ENCODE peak calls at places on chromosomes 12 and 14, in ten cellular contexts. One of them, this sample, is unnamed.

GRCh38 chr12:49706351-49707126 is 666 bp downstream of the FMNL3 start:
- DNase-seq in heart left ventricle: peak
- DNase-seq in A549: no peak
- DNase-seq in Peyer's patch: peak
- DNase-seq in HCT116: no peak
- DNase-seq in breast epithelium: no peak
- DNase-seq in tibial nerve: peak
- DNase-seq in ovary: peak
- DNase-seq in uterus: no peak
- DNase-seq in right lobe of liver: peak
- DNase-seq in this sample: no peak

GRCh38 chr12:4472045-4472444 is 26.4 kb upstream of the FGF6 start:
- DNase-seq in heart left ventricle: no peak
- DNase-seq in uterus: no peak
- DNase-seq in A549: no peak
- DNase-seq in breast epithelium: no peak
- DNase-seq in tibial nerve: no peak
- DNase-seq in right lobe of liver: no peak
- DNase-seq in ovary: no peak
- DNase-seq in HCT116: no peak
- DNase-seq in Peyer's patch: no peak
- DNase-seq in this sample: no peak

GRCh38 chr14:49581209-49581960 is 4.8 kb downstream of the RPS29 start:
- DNase-seq in uterus: no peak
- DNase-seq in A549: no peak
- DNase-seq in tibial nerve: no peak
- DNase-seq in right lobe of liver: no peak
- DNase-seq in Peyer's patch: no peak
- DNase-seq in ovary: no peak
- DNase-seq in heart left ventricle: no peak
- DNase-seq in breast epithelium: no peak
- DNase-seq in HCT116: no peak
- DNase-seq in this sample: no peak

GRCh38 chr12:82438356-82438755 is 80.0 kb downstream of the METTL25 start:
- DNase-seq in tibial nerve: no peak
- DNase-seq in breast epithelium: no peak
- DNase-seq in heart left ventricle: no peak
- DNase-seq in HCT116: no peak
- DNase-seq in Peyer's patch: no peak
- DNase-seq in right lobe of liver: no peak
- DNase-seq in A549: no peak
- DNase-seq in ovary: no peak
- DNase-seq in uterus: no peak
- DNase-seq in this sample: no peak

GRCh38 chr12:106841471-106842302 is 67.2 kb downstream of the RIC8B start:
- DNase-seq in A549: peak
- DNase-seq in right lobe of liver: no peak
- DNase-seq in heart left ventricle: peak
- DNase-seq in tibial nerve: no peak
- DNase-seq in ovary: no peak
- DNase-seq in breast epithelium: no peak
- DNase-seq in Peyer's patch: peak
- DNase-seq in HCT116: peak
- DNase-seq in uterus: peak
- DNase-seq in this sample: no peak

GRCh38 chr14:68232643-68233055 is 413.1 kb downstream of the RAD51B start:
- DNase-seq in breast epithelium: no peak
- DNase-seq in HCT116: peak
- DNase-seq in tibial nerve: no peak
- DNase-seq in right lobe of liver: peak
- DNase-seq in A549: peak
- DNase-seq in heart left ventricle: peak
- DNase-seq in uterus: peak
- DNase-seq in Peyer's patch: peak
- DNase-seq in ovary: no peak
- DNase-seq in this sample: no peak

GRCh38 chr12:65121049-65121955 is at the start of gene WIF1:
- DNase-seq in breast epithelium: no peak
- DNase-seq in uterus: no peak
- DNase-seq in ovary: no peak
- DNase-seq in Peyer's patch: peak
- DNase-seq in heart left ventricle: peak
- DNase-seq in right lobe of liver: peak
- DNase-seq in A549: peak
- DNase-seq in tibial nerve: no peak
- DNase-seq in HCT116: no peak
- DNase-seq in this sample: no peak

GRCh38 chr12:69052613-69053408 is 119.8 kb upstream of the CPM start:
- DNase-seq in tibial nerve: no peak
- DNase-seq in heart left ventricle: no peak
- DNase-seq in breast epithelium: no peak
- DNase-seq in ovary: no peak
- DNase-seq in uterus: no peak
- DNase-seq in right lobe of liver: no peak
- DNase-seq in Peyer's patch: no peak
- DNase-seq in HCT116: peak
- DNase-seq in A549: peak
- DNase-seq in this sample: peak

GRCh38 chr12:29782285-29782820 is 1.4 kb downstream of the TMTC1 start:
- DNase-seq in HCT116: no peak
- DNase-seq in uterus: peak
- DNase-seq in heart left ventricle: no peak
- DNase-seq in ovary: no peak
- DNase-seq in A549: no peak
- DNase-seq in right lobe of liver: no peak
- DNase-seq in breast epithelium: no peak
- DNase-seq in Peyer's patch: no peak
- DNase-seq in tibial nerve: no peak
- DNase-seq in this sample: no peak

GRCh38 chr12:113305281-113305856 is 29.5 kb downstream of the SLC8B1 start:
- DNase-seq in ovary: no peak
- DNase-seq in right lobe of liver: no peak
- DNase-seq in tibial nerve: no peak
- DNase-seq in uterus: no peak
- DNase-seq in heart left ventricle: no peak
- DNase-seq in breast epithelium: no peak
- DNase-seq in HCT116: no peak
- DNase-seq in A549: no peak
- DNase-seq in Peyer's patch: no peak
- DNase-seq in this sample: no peak

GRCh38 chr12:57011438-57012424 is 4.6 kb downstream of the TAC3 start:
- DNase-seq in A549: no peak
- DNase-seq in ovary: no peak
- DNase-seq in HCT116: no peak
- DNase-seq in Peyer's patch: peak
- DNase-seq in tibial nerve: no peak
- DNase-seq in heart left ventricle: no peak
- DNase-seq in right lobe of liver: no peak
- DNase-seq in uterus: no peak
- DNase-seq in breast epithelium: no peak
- DNase-seq in this sample: no peak

GRCh38 chr12:132466241-132467188 is 23.4 kb upstream of the FBRSL1 start:
- DNase-seq in A549: no peak
- DNase-seq in ovary: peak
- DNase-seq in right lobe of liver: peak
- DNase-seq in breast epithelium: no peak
- DNase-seq in Peyer's patch: no peak
- DNase-seq in HCT116: no peak
- DNase-seq in tibial nerve: no peak
- DNase-seq in heart left ventricle: no peak
- DNase-seq in uterus: no peak
- DNase-seq in this sample: no peak
- TF ChIP-seq POLR2A in A549: no peak
- TF ChIP-seq POLR2A in ovary: no peak
- TF ChIP-seq POLR2A in right lobe of liver: no peak
- TF ChIP-seq POLR2A in breast epithelium: no peak
- TF ChIP-seq POLR2A in Peyer's patch: no peak
- TF ChIP-seq POLR2A in HCT116: no peak
- TF ChIP-seq POLR2A in tibial nerve: no peak
- TF ChIP-seq POLR2A in heart left ventricle: no peak
- TF ChIP-seq POLR2A in uterus: no peak
- TF ChIP-seq POLR2A in this sample: no peak

DNA sequence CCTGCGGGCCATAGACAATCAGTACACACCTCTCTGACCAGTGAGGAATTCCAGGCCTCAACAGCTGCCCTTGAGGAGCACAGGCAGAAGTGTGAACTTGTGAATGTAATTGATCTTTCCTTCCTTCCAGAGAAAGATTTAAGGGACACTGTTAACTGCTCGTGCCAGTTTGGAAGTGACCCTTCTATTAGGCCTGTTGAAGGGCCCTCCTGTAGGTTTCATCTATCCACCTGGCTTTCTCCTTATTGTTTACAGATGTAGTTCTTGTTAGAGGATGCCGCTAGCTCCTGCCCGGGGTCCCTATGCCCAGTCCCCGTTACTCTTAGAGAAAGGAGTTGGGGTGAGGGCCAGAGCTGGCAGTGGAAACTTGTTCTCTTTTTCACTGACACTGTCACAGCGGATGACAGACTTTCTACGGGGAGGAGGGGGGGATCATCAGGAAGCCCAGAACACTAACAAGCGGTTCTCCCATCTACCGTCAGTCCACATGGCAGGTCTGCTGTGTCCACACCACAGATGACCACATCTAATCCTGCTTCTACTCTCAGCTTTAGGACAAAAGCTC is 42.6 kb downstream of the SH2B3 start:
- DNase-seq in A549: no peak
- DNase-seq in uterus: peak
- DNase-seq in breast epithelium: no peak
- DNase-seq in HCT116: no peak
- DNase-seq in tibial nerve: no peak
- DNase-seq in Peyer's patch: peak
- DNase-seq in right lobe of liver: no peak
- DNase-seq in heart left ventricle: no peak
- DNase-seq in ovary: no peak
- DNase-seq in this sample: no peak
- TF ChIP-seq POLR2A in A549: no peak
- TF ChIP-seq POLR2A in uterus: no peak
- TF ChIP-seq POLR2A in breast epithelium: no peak
- TF ChIP-seq POLR2A in HCT116: no peak
- TF ChIP-seq POLR2A in tibial nerve: no peak
- TF ChIP-seq POLR2A in Peyer's patch: no peak
- TF ChIP-seq POLR2A in right lobe of liver: no peak
- TF ChIP-seq POLR2A in heart left ventricle: no peak
- TF ChIP-seq POLR2A in ovary: no peak
- TF ChIP-seq POLR2A in this sample: no peak

DNA sequence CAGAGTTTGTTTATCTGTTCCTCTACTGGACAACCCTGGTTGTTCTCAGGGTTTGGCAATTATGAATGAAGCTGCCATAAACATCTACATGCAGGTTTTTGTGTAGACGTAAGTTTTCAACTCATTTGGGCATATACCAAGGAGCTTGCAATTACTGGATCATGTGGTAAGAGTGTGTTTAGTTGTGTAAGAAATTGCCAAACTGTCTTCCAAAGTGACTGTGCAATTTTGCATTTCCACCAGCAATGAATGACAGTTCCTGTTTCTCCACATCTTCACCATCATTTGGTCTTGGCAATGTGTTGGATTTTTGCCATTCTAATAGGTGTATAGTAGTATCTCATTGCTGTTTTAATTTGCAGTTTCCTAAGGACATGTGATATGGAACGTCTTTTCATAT is 39.8 kb upstream of the FBXO33 start:
- DNase-seq in A549: no peak
- DNase-seq in heart left ventricle: no peak
- DNase-seq in uterus: no peak
- DNase-seq in ovary: no peak
- DNase-seq in tibial nerve: no peak
- DNase-seq in HCT116: no peak
- DNase-seq in breast epithelium: no peak
- DNase-seq in Peyer's patch: no peak
- DNase-seq in right lobe of liver: no peak
- DNase-seq in this sample: no peak
- TF ChIP-seq POLR2A in A549: no peak
- TF ChIP-seq POLR2A in heart left ventricle: no peak
- TF ChIP-seq POLR2A in uterus: no peak
- TF ChIP-seq POLR2A in ovary: no peak
- TF ChIP-seq POLR2A in tibial nerve: no peak
- TF ChIP-seq POLR2A in HCT116: no peak
- TF ChIP-seq POLR2A in breast epithelium: no peak
- TF ChIP-seq POLR2A in Peyer's patch: no peak
- TF ChIP-seq POLR2A in right lobe of liver: no peak
- TF ChIP-seq POLR2A in this sample: no peak

GRCh38 chr14:50758279-50758678 is 72.7 kb downstream of the NIN start:
- DNase-seq in heart left ventricle: no peak
- DNase-seq in HCT116: no peak
- DNase-seq in right lobe of liver: no peak
- DNase-seq in ovary: no peak
- DNase-seq in Peyer's patch: no peak
- DNase-seq in uterus: no peak
- DNase-seq in breast epithelium: no peak
- DNase-seq in tibial nerve: no peak
- DNase-seq in A549: no peak
- DNase-seq in this sample: no peak

GRCh38 chr14:50759800-50760543 is 71.0 kb downstream of the NIN start:
- DNase-seq in right lobe of liver: no peak
- DNase-seq in ovary: no peak
- DNase-seq in HCT116: no peak
- DNase-seq in heart left ventricle: no peak
- DNase-seq in breast epithelium: no peak
- DNase-seq in tibial nerve: no peak
- DNase-seq in A549: no peak
- DNase-seq in Peyer's patch: no peak
- DNase-seq in uterus: no peak
- DNase-seq in this sample: no peak

GRCh38 chr14:50757702-50758101 is 73.3 kb downstream of the NIN start:
- DNase-seq in A549: no peak
- DNase-seq in ovary: no peak
- DNase-seq in right lobe of liver: no peak
- DNase-seq in uterus: no peak
- DNase-seq in tibial nerve: no peak
- DNase-seq in Peyer's patch: no peak
- DNase-seq in breast epithelium: no peak
- DNase-seq in heart left ventricle: no peak
- DNase-seq in HCT116: no peak
- DNase-seq in this sample: no peak

GRCh38 chr14:50758945-50759344 is 72.0 kb downstream of the NIN start:
- DNase-seq in tibial nerve: no peak
- DNase-seq in A549: no peak
- DNase-seq in right lobe of liver: no peak
- DNase-seq in ovary: no peak
- DNase-seq in Peyer's patch: no peak
- DNase-seq in uterus: no peak
- DNase-seq in HCT116: no peak
- DNase-seq in heart left ventricle: no peak
- DNase-seq in breast epithelium: no peak
- DNase-seq in this sample: no peak

DNA sequence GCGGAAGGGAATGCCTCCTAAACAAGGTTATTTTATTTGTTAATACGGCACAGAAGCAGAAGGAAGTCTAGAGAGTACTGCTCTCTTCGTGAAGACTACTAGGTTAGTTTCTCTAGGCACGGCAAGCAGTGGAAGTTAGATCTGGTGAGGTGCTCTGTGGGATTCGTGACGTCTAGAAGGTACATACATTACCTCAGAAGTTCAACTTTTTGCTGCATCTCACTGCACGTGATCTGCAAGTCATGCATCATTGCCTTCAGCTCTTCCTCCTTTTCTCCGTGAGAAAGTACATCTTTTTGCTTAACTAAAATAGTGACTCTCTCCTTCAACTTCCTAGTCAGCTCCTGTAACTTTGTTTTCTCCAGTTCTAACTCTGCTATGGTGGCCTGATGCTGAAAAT is 74.7 kb downstream of the NIN start:
- DNase-seq in ovary: no peak
- DNase-seq in uterus: no peak
- DNase-seq in heart left ventricle: no peak
- DNase-seq in tibial nerve: no peak
- DNase-seq in A549: no peak
- DNase-seq in Peyer's patch: peak
- DNase-seq in right lobe of liver: no peak
- DNase-seq in breast epithelium: no peak
- DNase-seq in HCT116: no peak
- DNase-seq in this sample: no peak
- TF ChIP-seq POLR2A in ovary: no peak
- TF ChIP-seq POLR2A in uterus: no peak
- TF ChIP-seq POLR2A in heart left ventricle: no peak
- TF ChIP-seq POLR2A in tibial nerve: no peak
- TF ChIP-seq POLR2A in A549: no peak
- TF ChIP-seq POLR2A in Peyer's patch: no peak
- TF ChIP-seq POLR2A in right lobe of liver: no peak
- TF ChIP-seq POLR2A in breast epithelium: no peak
- TF ChIP-seq POLR2A in HCT116: no peak
- TF ChIP-seq POLR2A in this sample: no peak